ENCODE peak calls at places on chromosomes 16 and 17, in five cellular contexts. S is RWPE2, Y is stomach, K is esophagus squamous epithelium, A is thoracic aorta. J is an unnamed sample.

GRCh38 chr17:80237386-80237785 is 17.2 kb downstream of the SLC26A11 start:
- DNase-seq in S (no peak), Y (no peak), K (no peak), A (no peak), J (no peak)

GRCh38 chr16:89176147-89176690 is 4.7 kb downstream of the CDH15 start:
- DNase-seq in Y (no peak), K (no peak), A (no peak), S (no peak), J (no peak)

GRCh38 chr17:20071824-20072691 is 62.9 kb downstream of the SPECC1 start:
- DNase-seq in K (no peak), Y (no peak), A (no peak), S (no peak), J (no peak)

GRCh38 chr16:86739178-86739577 is 160.8 kb downstream of the FOXL1 start:
- DNase-seq in Y (no peak), S (no peak), K (no peak), A (no peak), J (no peak)

GRCh38 chr17:7407033-7407432 is 612 bp upstream of the NLGN2 start:
- DNase-seq in S (no peak), Y (no peak), A (no peak), K (no peak), J (no peak)

GRCh38 chr16:15894571-15895358 is 6.4 kb upstream of the CEP20 start:
- DNase-seq in Y (no peak), A (no peak), S (no peak), K (no peak), J (no peak)

GRCh38 chr16:1941162-1941923 is 1.7 kb downstream of the MSRB1 start:
- DNase-seq in Y (no peak), S (peak; percentile 40), A (no peak), K (no peak), J (no peak)

GRCh38 chr16:88088161-88088581 is 136.9 kb downstream of the BANP start:
- DNase-seq in Y (no peak), K (no peak), A (no peak), S (no peak), J (no peak)

GRCh38 chr17:65455972-65456343 is 105.5 kb downstream of the AXIN2 start:
- DNase-seq in Y (no peak), S (no peak), K (no peak), A (no peak), J (peak; percentile 61)

GRCh38 chr17:44067547-44067945 is 1.1 kb upstream of the LSM12 start:
- DNase-seq in Y (no peak), A (no peak), K (no peak), S (no peak), J (no peak)

GRCh38 chr17:15319461-15319860 is 21.9 kb downstream of the TEKT3 start:
- DNase-seq in Y (no peak), S (no peak), K (no peak), A (no peak), J (no peak)

GRCh38 chr17:45235071-45236001 is 13.7 kb downstream of the FMNL1 start:
- DNase-seq in S (no peak), K (no peak), A (peak; percentile 30), Y (peak; percentile 83), J (peak; percentile 87)

DNA sequence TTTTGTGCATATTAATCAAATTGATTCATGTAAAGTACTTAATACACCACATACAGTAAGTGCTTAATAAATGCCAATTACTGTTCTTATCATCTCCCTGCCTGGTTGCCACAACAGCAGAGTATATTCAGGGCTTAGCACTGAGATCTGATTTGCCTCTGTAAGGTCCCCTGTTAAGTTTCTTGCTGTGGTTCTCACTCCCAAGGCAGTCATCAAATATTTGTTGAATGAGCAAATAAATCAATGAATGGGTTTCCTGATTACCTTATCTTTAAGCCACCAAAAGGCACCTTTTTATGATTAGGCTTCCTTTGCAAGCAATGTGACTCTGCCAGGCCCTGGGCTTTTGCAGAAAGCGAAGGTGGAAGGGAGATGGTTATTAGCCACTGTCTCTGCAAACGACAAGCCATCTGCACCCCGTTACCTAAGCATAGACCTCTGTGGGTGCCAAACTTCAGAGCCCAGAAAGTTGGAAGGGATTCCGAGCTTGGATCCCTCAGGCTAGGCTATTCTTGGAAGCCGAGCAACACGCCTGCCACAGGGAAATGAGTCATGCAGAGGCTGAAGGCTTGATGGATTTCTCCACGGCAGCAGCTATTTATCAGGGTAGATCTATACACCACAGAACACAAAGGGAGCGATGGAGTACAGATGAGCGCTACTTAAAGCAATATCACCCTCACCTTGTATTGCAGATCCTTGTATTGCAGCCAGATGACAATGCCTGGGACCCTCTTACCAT is 102.0 kb downstream of the GRIN2A start:
- DNase-seq in A (peak; percentile 17), Y (peak; percentile 70), S (peak; percentile 70), K (no peak), J (peak; percentile 79)
- H3K27ac ChIP-seq in A (peak overlapping the region; percentile 50), Y (peak overlapping the region; percentile 64), S (peak overlapping the region; percentile 14), K (no peak overlapping the region), J (peak overlapping the region; percentile 32)

GRCh38 chr16:75380870-75381269 is 52.4 kb downstream of the CFDP1 start:
- DNase-seq in A (no peak), Y (no peak), S (no peak), K (no peak), J (no peak)
- H3K4me1 ChIP-seq in A (peaks cover 52% of the 10 kb centered on the region), Y (peaks cover 44% of the 10 kb centered on the region), S (peaks cover 68% of the 10 kb centered on the region), K (no peaks in the 10 kb centered on the region), J (peaks cover 6% of the 10 kb centered on the region)

DNA sequence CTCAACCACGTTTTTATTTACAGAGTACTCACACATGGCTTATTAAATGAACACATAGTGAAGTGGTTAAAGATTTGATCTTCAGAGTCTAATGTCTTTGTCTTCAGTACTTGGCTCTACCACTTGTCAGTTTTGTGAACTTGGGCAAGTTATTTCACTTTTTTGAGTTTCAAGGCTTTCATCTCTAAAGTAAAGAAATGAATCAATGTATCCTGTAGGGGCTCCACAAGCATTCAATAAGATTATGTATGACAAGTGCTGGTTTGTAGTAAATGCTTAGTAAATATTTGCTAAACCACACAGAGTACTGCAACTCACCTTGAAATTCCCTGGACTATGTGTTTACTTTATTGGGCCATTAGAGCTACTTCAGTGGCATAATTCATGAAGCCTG is 446.0 kb upstream of the GOT2 start:
- DNase-seq in S (no peak), A (no peak), K (no peak), Y (no peak), J (no peak)
- TF ChIP-seq CTCF in S (no peak), A (no peak), K (no peak), Y (no peak), J (no peak)

DNA sequence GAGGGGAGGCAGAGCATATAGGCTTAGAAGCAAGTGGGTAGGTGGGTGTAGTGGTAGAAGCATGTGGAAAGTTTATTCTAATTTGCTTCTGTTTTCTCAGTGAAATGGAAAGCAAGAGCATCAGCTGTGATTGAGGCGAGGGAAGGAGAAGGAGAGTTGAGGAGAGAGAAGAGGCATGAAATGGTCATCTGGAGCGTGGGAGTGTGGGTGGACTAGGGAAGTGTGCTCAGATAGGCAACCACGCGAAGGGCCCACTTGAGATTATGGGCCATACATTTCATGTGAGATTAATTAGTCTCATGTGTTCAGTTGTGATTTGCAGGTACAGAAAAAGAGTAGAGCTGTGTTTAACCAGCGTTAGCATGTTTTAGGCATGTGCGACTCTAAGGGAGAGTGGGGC is 20.8 kb upstream of the CDC6 start:
- DNase-seq in Y (no peak), A (no peak), K (no peak), S (no peak), J (no peak)
- H3K27ac ChIP-seq in Y (no peak overlapping the region), A (no peak overlapping the region), K (no peak overlapping the region), S (no peak overlapping the region), J (no peak overlapping the region)

DNA sequence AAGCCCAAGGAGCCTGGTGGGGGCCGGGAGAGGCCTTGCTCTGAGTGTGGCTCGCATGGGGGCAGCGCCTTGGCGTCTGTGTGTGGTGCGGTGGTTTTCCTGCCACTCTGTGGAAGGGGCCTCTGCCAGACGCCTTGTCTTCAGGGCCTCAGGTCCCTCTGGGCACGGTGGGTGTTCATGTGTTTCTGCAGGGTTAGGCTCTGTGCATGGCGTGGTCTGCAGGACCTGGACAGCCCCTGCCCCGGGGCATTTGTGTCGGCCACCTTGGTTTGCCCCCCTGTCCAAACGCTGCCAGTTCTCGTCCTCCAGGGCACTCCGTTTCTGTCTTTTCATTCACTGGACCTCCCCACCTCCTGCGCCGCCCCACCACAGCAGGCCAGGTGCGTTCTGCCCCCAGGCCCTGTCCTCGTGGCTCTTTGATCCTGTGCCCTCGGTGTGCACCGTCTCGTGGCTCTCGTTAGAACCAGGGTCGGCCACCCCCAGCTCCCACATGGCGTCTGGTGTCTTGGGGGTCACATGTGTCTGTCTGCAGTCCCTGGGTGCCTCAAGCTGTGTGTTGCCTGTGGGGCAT is 43.7 kb upstream of the ZNF750 start:
- DNase-seq in A (no peak), Y (no peak), S (no peak), K (no peak), J (no peak)
- H3K4me1 ChIP-seq in A (peaks cover 21% of the 10 kb centered on the region), Y (peaks cover 95% of the 10 kb centered on the region), S (peaks cover 9% of the 10 kb centered on the region), K (peaks cover 27% of the 10 kb centered on the region), J (peaks cover 27% of the 10 kb centered on the region)

DNA sequence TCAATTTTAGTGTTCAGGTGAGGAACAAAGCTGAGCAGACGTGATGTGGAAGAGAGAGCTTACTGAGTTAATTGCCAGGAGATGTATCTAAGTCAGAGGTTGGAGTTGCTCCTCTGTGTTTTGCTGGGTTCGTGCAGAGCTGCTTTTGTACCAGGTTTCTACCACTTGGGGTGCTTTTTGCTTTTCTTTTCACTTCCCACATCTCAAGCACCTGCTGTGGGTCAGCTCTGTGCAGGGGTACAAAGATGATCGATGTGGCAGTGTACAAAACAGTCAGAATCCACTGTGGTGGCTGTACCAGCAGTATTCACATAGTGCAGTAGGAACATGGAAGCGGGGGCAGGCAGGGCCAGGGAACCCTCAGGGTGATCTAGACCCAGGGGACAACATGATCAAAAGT is 14.8 kb downstream of the UNK start:
- DNase-seq in K (no peak), Y (no peak), A (no peak), S (peak; percentile 22), J (no peak)
- TF ChIP-seq CTCF in K (no peak), Y (no peak), A (no peak), S (no peak), J (no peak)

DNA sequence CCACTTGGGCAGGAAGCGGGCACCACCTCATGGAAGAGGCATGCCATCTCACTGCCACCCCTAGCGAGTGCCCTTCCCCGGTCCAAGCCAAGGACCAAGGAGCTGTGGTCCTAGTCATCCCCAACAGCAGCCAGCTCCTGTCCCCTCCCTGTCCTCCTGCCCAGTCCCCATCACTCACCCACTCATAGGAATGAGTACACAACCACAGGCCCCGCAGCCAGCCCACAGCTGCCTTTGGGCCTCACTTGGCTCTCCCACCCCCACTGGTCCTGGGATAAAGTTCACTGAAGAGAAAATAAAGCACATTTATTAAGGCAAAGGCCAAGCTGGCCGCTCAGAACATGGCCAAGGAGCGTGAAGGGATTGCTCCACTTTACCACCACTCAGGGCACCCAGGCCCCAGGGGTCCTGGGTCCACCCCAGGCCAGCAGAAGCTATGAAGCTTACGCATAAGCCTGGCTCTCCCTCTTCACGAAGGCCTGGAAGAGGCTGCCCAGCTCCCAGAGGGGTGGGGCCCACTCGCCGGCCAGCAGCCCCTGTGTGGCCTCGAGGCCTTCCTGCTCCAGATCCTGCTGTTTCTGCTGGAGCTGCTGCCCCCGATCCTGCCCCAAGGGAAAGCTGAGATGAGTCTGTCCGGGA is 3.6 kb downstream of the SCRN2 start:
- DNase-seq in A (no peak), Y (no peak), S (no peak), K (no peak), J (no peak)
- H3K27ac ChIP-seq in A (no peak overlapping the region), Y (no peak overlapping the region), S (no peak overlapping the region), K (no peak overlapping the region), J (no peak overlapping the region)